ENCODE peak calls at places on chromosomes 11 and 22, in four cellular contexts. One of them, this sample, is unnamed.

GRCh38 chr11:123033895-123034294 is 28.0 kb downstream of the HSPA8 start:
- DNase-seq in A549: no peak
- DNase-seq in adrenal gland: no peak
- DNase-seq in heart left ventricle: no peak
- DNase-seq in this sample: no peak

GRCh38 chr11:68688881-68689280 is 4.5 kb downstream of the GAL start:
- DNase-seq in A549: no peak
- DNase-seq in adrenal gland: no peak
- DNase-seq in heart left ventricle: no peak
- DNase-seq in this sample: no peak

GRCh38 chr11:126415128-126415527 is 59.6 kb downstream of the ST3GAL4 start:
- DNase-seq in A549: no peak
- DNase-seq in adrenal gland: peak; percentile 88
- DNase-seq in heart left ventricle: peak; percentile 85
- DNase-seq in this sample: peak; percentile 88

GRCh38 chr11:126192386-126192785 is 19.1 kb downstream of the RPUSD4 start:
- DNase-seq in A549: no peak
- DNase-seq in adrenal gland: no peak
- DNase-seq in heart left ventricle: no peak
- DNase-seq in this sample: no peak

GRCh38 chr11:106202935-106203620 is 125.6 kb downstream of the AASDHPPT start:
- DNase-seq in A549: no peak
- DNase-seq in adrenal gland: no peak
- DNase-seq in heart left ventricle: no peak
- DNase-seq in this sample: no peak

GRCh38 chr22:22697377-22698120 is 53.1 kb downstream of the GGTLC2 start:
- DNase-seq in A549: no peak
- DNase-seq in adrenal gland: peak; percentile 14
- DNase-seq in heart left ventricle: no peak
- DNase-seq in this sample: no peak

GRCh38 chr11:1553808-1554594 is 18.1 kb downstream of the DUSP8 start:
- DNase-seq in A549: no peak
- DNase-seq in adrenal gland: no peak
- DNase-seq in heart left ventricle: peak; percentile 49
- DNase-seq in this sample: no peak

GRCh38 chr11:62400760-62401159 is 18.1 kb upstream of the SCGB1A1 start:
- DNase-seq in A549: no peak
- DNase-seq in adrenal gland: peak; percentile 88
- DNase-seq in heart left ventricle: peak; percentile 87
- DNase-seq in this sample: peak; percentile 86

GRCh38 chr11:92762175-92762574 is 207.3 kb upstream of the MTNR1B start:
- DNase-seq in A549: no peak
- DNase-seq in adrenal gland: no peak
- DNase-seq in heart left ventricle: no peak
- DNase-seq in this sample: no peak

GRCh38 chr22:49244466-49245420 is 582.9 kb downstream of the BRD1 start:
- DNase-seq in A549: no peak
- DNase-seq in adrenal gland: no peak
- DNase-seq in heart left ventricle: no peak
- DNase-seq in this sample: peak; percentile 3

GRCh38 chr22:49178246-49179005 is 649.2 kb downstream of the BRD1 start:
- DNase-seq in A549: no peak
- DNase-seq in adrenal gland: no peak
- DNase-seq in heart left ventricle: peak; percentile 32
- DNase-seq in this sample: no peak

GRCh38 chr22:19902245-19902699 is 39.3 kb upstream of the COMT start:
- DNase-seq in A549: no peak
- DNase-seq in adrenal gland: no peak
- DNase-seq in heart left ventricle: no peak
- DNase-seq in this sample: no peak

GRCh38 chr22:27262371-27262770 is 539.2 kb downstream of the MN1 start:
- DNase-seq in A549: no peak
- DNase-seq in adrenal gland: no peak
- DNase-seq in heart left ventricle: no peak
- DNase-seq in this sample: no peak

GRCh38 chr11:29782447-29782846 is 234.4 kb downstream of the KCNA4 start:
- DNase-seq in A549: no peak
- DNase-seq in adrenal gland: no peak
- DNase-seq in heart left ventricle: no peak
- DNase-seq in this sample: peak; percentile 28

GRCh38 chr22:40769761-40770160 is 49.4 kb downstream of the SLC25A17 start:
- DNase-seq in A549: no peak
- DNase-seq in adrenal gland: no peak
- DNase-seq in heart left ventricle: no peak
- DNase-seq in this sample: no peak

GRCh38 chr11:87324817-87325489 is 287.2 kb downstream of the TMEM135 start:
- DNase-seq in A549: no peak
- DNase-seq in adrenal gland: no peak
- DNase-seq in heart left ventricle: no peak
- DNase-seq in this sample: no peak

GRCh38 chr22:20012741-20013331 is 3.8 kb downstream of the ARVCF start:
- DNase-seq in A549: no peak
- DNase-seq in adrenal gland: no peak
- DNase-seq in heart left ventricle: peak; percentile 44
- DNase-seq in this sample: no peak

GRCh38 chr11:128288368-128288767 is 299.0 kb downstream of the ETS1 start:
- DNase-seq in A549: no peak
- DNase-seq in adrenal gland: no peak
- DNase-seq in heart left ventricle: no peak
- DNase-seq in this sample: no peak

GRCh38 chr11:126348806-126349582 is 6.5 kb upstream of the ST3GAL4 start:
- DNase-seq in A549: no peak
- DNase-seq in adrenal gland: no peak
- DNase-seq in heart left ventricle: peak; percentile 64
- DNase-seq in this sample: no peak

GRCh38 chr11:20042025-20042639 is 118.1 kb downstream of the DBX1 start:
- DNase-seq in A549: peak; percentile 30
- DNase-seq in adrenal gland: no peak
- DNase-seq in heart left ventricle: no peak
- DNase-seq in this sample: no peak

GRCh38 chr11:73746701-73747100 is 14.2 kb downstream of the RAB6A start:
- DNase-seq in A549: no peak
- DNase-seq in adrenal gland: no peak
- DNase-seq in heart left ventricle: no peak
- DNase-seq in this sample: no peak
- H3K4me1 ChIP-seq in A549: peaks cover 5% of the 10 kb centered on the region
- H3K4me1 ChIP-seq in adrenal gland: peaks cover 22% of the 10 kb centered on the region
- H3K4me1 ChIP-seq in heart left ventricle: no peaks in the 10 kb centered on the region
- H3K4me1 ChIP-seq in this sample: peaks cover 8% of the 10 kb centered on the region

GRCh38 chr22:44360686-44361381 is 48.1 kb upstream of the SHISAL1 start:
- DNase-seq in A549: peak; percentile 82
- DNase-seq in adrenal gland: no peak
- DNase-seq in heart left ventricle: peak; percentile 66
- DNase-seq in this sample: no peak
- TF ChIP-seq POLR2A in A549: no peak
- TF ChIP-seq POLR2A in adrenal gland: no peak
- TF ChIP-seq POLR2A in heart left ventricle: no peak
- TF ChIP-seq POLR2A in this sample: no peak

DNA sequence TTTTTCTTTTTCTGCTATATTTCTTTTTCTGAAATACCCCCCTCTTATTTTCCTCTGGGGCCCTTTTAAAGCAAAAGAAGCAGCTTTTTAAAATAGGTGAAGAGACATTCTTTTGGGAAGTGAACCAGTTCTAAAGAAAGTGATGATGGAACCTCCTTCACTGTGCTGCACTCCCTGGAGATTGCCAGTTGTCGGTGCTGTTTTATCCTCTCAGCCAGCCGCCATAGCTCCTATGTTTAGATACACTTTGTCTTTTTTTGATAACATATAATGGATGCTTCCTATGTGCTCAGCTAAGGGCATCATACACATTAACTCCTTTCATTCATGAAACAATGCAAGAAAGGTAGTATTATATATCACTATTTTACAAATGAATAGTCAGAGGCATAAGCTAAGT is 14.0 kb downstream of the CFAP300 start:
- DNase-seq in A549: no peak
- DNase-seq in adrenal gland: no peak
- DNase-seq in heart left ventricle: no peak
- DNase-seq in this sample: peak; percentile 30
- TF ChIP-seq CTCF in A549: no peak
- TF ChIP-seq CTCF in adrenal gland: no peak
- TF ChIP-seq CTCF in heart left ventricle: peak; percentile 20
- TF ChIP-seq CTCF in this sample: no peak

GRCh38 chr11:7605544-7605943 is 67.8 kb downstream of the CYB5R2 start:
- DNase-seq in A549: peak; percentile 90
- DNase-seq in adrenal gland: no peak
- DNase-seq in heart left ventricle: no peak
- DNase-seq in this sample: no peak
- H3K4me1 ChIP-seq in A549: peaks cover 79% of the 10 kb centered on the region
- H3K4me1 ChIP-seq in adrenal gland: no peaks in the 10 kb centered on the region
- H3K4me1 ChIP-seq in heart left ventricle: no peaks in the 10 kb centered on the region
- H3K4me1 ChIP-seq in this sample: peaks cover 11% of the 10 kb centered on the region

GRCh38 chr11:76320929-76321328 is 60.0 kb downstream of the THAP12 start:
- DNase-seq in A549: no peak
- DNase-seq in adrenal gland: no peak
- DNase-seq in heart left ventricle: no peak
- DNase-seq in this sample: no peak

GRCh38 chr11:76316726-76317125 is 64.2 kb downstream of the THAP12 start:
- DNase-seq in A549: no peak
- DNase-seq in adrenal gland: no peak
- DNase-seq in heart left ventricle: no peak
- DNase-seq in this sample: no peak

GRCh38 chr11:76321340-76321739 is 59.6 kb downstream of the THAP12 start:
- DNase-seq in A549: no peak
- DNase-seq in adrenal gland: no peak
- DNase-seq in heart left ventricle: no peak
- DNase-seq in this sample: no peak

GRCh38 chr11:76317296-76317695 is 63.6 kb downstream of the THAP12 start:
- DNase-seq in A549: no peak
- DNase-seq in adrenal gland: no peak
- DNase-seq in heart left ventricle: no peak
- DNase-seq in this sample: no peak

DNA sequence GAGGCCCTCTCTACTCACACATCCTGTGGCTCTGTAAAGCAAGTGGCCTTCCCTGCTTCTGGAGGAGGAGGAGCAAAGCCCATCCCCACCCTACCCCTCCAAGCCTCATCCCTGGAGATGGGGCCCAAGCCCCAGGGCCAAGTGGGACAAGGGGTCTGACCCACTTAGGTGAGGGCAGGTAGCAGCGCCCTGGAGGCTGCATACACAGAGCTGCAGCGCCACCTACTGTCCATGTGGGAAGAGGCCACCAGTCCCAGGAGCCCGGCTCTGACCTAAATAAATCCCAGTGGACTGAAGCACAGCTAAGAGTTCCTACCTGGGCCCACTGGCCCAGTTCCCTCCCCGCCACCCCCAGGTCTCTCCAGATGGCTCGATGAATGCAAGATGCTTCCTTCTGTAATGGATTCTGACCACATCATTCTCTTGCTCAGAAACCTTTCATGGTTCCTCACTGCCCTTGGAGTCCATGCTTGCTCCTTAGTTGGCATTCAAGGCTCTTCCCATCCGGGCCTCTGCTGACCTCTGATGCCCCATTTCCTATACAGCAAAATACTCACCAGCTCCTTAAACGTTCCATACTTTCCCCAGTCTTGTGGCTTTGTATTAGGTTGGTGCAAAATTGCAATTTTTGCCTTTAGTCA is 62.1 kb downstream of the THAP12 start:
- DNase-seq in A549: peak; percentile 83
- DNase-seq in adrenal gland: peak; percentile 91
- DNase-seq in heart left ventricle: peak; percentile 89
- DNase-seq in this sample: peak; percentile 92
- TF ChIP-seq POLR2A in A549: no peak
- TF ChIP-seq POLR2A in adrenal gland: no peak
- TF ChIP-seq POLR2A in heart left ventricle: no peak
- TF ChIP-seq POLR2A in this sample: no peak

DNA sequence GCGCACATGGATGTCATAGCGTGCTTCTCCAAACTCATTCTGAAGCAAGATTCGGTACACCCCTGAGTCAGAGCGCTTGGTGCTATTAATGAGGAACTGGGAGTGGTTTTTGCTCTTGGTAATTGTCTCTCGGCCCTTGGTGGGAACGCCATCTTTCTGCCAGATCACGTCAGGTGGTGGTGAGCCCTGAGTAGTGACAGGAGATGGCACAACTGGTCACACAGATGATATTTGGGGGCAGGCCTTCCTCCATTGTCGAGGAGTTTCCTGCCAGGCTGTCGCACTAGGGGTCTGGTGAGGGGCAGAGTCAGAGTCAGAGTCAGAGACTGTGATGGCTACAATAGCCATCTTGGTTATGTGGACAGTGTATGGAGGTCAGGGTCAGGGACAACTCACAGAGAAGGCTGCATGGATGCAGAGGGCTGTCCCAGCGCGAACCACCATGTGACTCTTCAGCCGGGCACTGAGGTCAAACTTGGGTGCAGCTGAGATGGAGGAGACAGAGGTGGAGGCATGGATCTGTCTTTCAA is 9.3 kb downstream of the TMEM86A start:
- DNase-seq in A549: no peak
- DNase-seq in adrenal gland: no peak
- DNase-seq in heart left ventricle: no peak
- DNase-seq in this sample: no peak
- TF ChIP-seq CTCF in A549: no peak
- TF ChIP-seq CTCF in adrenal gland: no peak
- TF ChIP-seq CTCF in heart left ventricle: no peak
- TF ChIP-seq CTCF in this sample: no peak

GRCh38 chr11:44595964-44596381 is 30.5 kb downstream of the CD82 start:
- DNase-seq in A549: no peak
- DNase-seq in adrenal gland: no peak
- DNase-seq in heart left ventricle: peak; percentile 86
- DNase-seq in this sample: peak; percentile 51
- H3K4me1 ChIP-seq in A549: peaks cover under 1% of the 10 kb centered on the region
- H3K4me1 ChIP-seq in adrenal gland: no peaks in the 10 kb centered on the region
- H3K4me1 ChIP-seq in heart left ventricle: peaks cover 29% of the 10 kb centered on the region
- H3K4me1 ChIP-seq in this sample: peaks cover 31% of the 10 kb centered on the region

GRCh38 chr22:37897805-37898204 is 8.3 kb upstream of the MICALL1 start:
- DNase-seq in A549: no peak
- DNase-seq in adrenal gland: no peak
- DNase-seq in heart left ventricle: no peak
- DNase-seq in this sample: no peak

GRCh38 chr22:37894939-37895670 is 11.0 kb upstream of the MICALL1 start:
- DNase-seq in A549: no peak
- DNase-seq in adrenal gland: no peak
- DNase-seq in heart left ventricle: no peak
- DNase-seq in this sample: no peak

GRCh38 chr22:37898441-37899181 is 7.5 kb upstream of the MICALL1 start:
- DNase-seq in A549: peak; percentile 52
- DNase-seq in adrenal gland: no peak
- DNase-seq in heart left ventricle: no peak
- DNase-seq in this sample: peak; percentile 67

GRCh38 chr22:37896939-37897338 is 9.2 kb upstream of the MICALL1 start:
- DNase-seq in A549: no peak
- DNase-seq in adrenal gland: no peak
- DNase-seq in heart left ventricle: no peak
- DNase-seq in this sample: no peak

DNA sequence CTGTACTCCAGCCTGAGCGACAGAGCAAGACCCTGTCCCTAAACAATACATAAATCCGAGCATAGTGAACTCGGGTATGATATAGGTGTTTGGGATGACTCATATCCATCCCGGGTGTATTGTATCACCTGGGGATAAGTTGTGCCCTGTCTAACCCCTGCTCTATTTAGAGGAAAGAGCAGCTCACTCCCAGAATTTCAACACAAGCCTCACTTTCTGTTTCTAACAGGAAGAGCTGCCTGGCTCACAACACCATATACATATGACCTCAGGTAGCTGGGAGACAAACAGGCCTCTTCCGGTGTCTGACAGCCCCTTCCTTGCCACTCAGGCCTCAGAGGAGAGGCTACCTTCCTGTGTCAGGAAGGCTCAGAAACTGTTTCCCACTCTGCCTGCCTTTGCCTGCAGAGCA is 9.9 kb upstream of the MICALL1 start:
- DNase-seq in A549: no peak
- DNase-seq in adrenal gland: no peak
- DNase-seq in heart left ventricle: no peak
- DNase-seq in this sample: no peak
- TF ChIP-seq POLR2A in A549: no peak
- TF ChIP-seq POLR2A in adrenal gland: no peak
- TF ChIP-seq POLR2A in heart left ventricle: no peak
- TF ChIP-seq POLR2A in this sample: no peak

GRCh38 chr11:66686100-66686785 is 8.6 kb upstream of the RBM4B start:
- DNase-seq in A549: no peak
- DNase-seq in adrenal gland: no peak
- DNase-seq in heart left ventricle: no peak
- DNase-seq in this sample: no peak
- TF ChIP-seq CTCF in A549: no peak
- TF ChIP-seq CTCF in adrenal gland: no peak
- TF ChIP-seq CTCF in heart left ventricle: no peak
- TF ChIP-seq CTCF in this sample: no peak